ENCODE peak calls at places on chromosome 18, in four cellular contexts. One of them, this sample, is unnamed.

GRCh38 chr18:51425475-51425874 is 228.0 kb upstream of the MEX3C start:
- DNase-seq in colonic mucosa: no peak
- DNase-seq in mammary epithelial cell: peak; percentile 11
- DNase-seq in nephron progenitor cell: no peak
- DNase-seq in this sample: no peak

GRCh38 chr18:13762690-13763439 is 36.4 kb downstream of the RNMT start:
- DNase-seq in colonic mucosa: no peak
- DNase-seq in mammary epithelial cell: no peak
- DNase-seq in nephron progenitor cell: no peak
- DNase-seq in this sample: no peak

GRCh38 chr18:73461780-73462059 is 593.9 kb upstream of the NETO1 start:
- DNase-seq in colonic mucosa: no peak
- DNase-seq in mammary epithelial cell: peak; percentile 3
- DNase-seq in nephron progenitor cell: no peak
- DNase-seq in this sample: no peak

GRCh38 chr18:32010124-32010745 is 8.4 kb upstream of the RNF125 start:
- DNase-seq in colonic mucosa: no peak
- DNase-seq in mammary epithelial cell: peak; percentile 10
- DNase-seq in nephron progenitor cell: no peak
- DNase-seq in this sample: peak; percentile 19

GRCh38 chr18:6146309-6146661 is 251.0 kb upstream of the TMEM200C start:
- DNase-seq in colonic mucosa: no peak
- DNase-seq in mammary epithelial cell: no peak
- DNase-seq in nephron progenitor cell: no peak
- DNase-seq in this sample: no peak

GRCh38 chr18:7946724-7947377 is 379.7 kb downstream of the PTPRM start:
- DNase-seq in colonic mucosa: peak; percentile 44
- DNase-seq in mammary epithelial cell: peak; percentile 71
- DNase-seq in nephron progenitor cell: peak; percentile 22
- DNase-seq in this sample: peak; percentile 64

GRCh38 chr18:56389190-56389589 is 249.2 kb downstream of the TXNL1 start:
- DNase-seq in colonic mucosa: no peak
- DNase-seq in mammary epithelial cell: no peak
- DNase-seq in nephron progenitor cell: no peak
- DNase-seq in this sample: no peak

GRCh38 chr18:44901283-44901682 is 220.6 kb downstream of the SETBP1 start:
- DNase-seq in colonic mucosa: no peak
- DNase-seq in mammary epithelial cell: no peak
- DNase-seq in nephron progenitor cell: no peak
- DNase-seq in this sample: peak; percentile 9

GRCh38 chr18:71707400-71707799 is 836.7 kb downstream of the CBLN2 start:
- DNase-seq in colonic mucosa: no peak
- DNase-seq in mammary epithelial cell: no peak
- DNase-seq in nephron progenitor cell: no peak
- DNase-seq in this sample: no peak

GRCh38 chr18:63067939-63068338 is 251.6 kb downstream of the BCL2 start:
- DNase-seq in colonic mucosa: no peak
- DNase-seq in mammary epithelial cell: peak; percentile 49
- DNase-seq in nephron progenitor cell: no peak
- DNase-seq in this sample: no peak

GRCh38 chr18:24402209-24402785 is 4.7 kb upstream of the OSBPL1A start:
- DNase-seq in colonic mucosa: no peak
- DNase-seq in mammary epithelial cell: no peak
- DNase-seq in nephron progenitor cell: no peak
- DNase-seq in this sample: no peak

GRCh38 chr18:74945774-74946545 is 263.0 kb downstream of the PTGR3 start:
- DNase-seq in colonic mucosa: no peak
- DNase-seq in mammary epithelial cell: no peak
- DNase-seq in nephron progenitor cell: no peak
- DNase-seq in this sample: no peak

GRCh38 chr18:60684843-60685513 is 312.4 kb upstream of the MC4R start:
- DNase-seq in colonic mucosa: no peak
- DNase-seq in mammary epithelial cell: peak; percentile 17
- DNase-seq in nephron progenitor cell: no peak
- DNase-seq in this sample: no peak
- TF ChIP-seq CTCF in colonic mucosa: peak; percentile 39
- TF ChIP-seq CTCF in mammary epithelial cell: peak; percentile 73
- TF ChIP-seq CTCF in nephron progenitor cell: peak; percentile 68
- TF ChIP-seq CTCF in this sample: peak; percentile 41

GRCh38 chr18:12701161-12701560 is 1.4 kb downstream of the CEP76 start:
- DNase-seq in colonic mucosa: no peak
- DNase-seq in mammary epithelial cell: no peak
- DNase-seq in nephron progenitor cell: no peak
- DNase-seq in this sample: no peak

GRCh38 chr18:12703714-12704113 is 872 bp downstream of the PSMG2 start:
- DNase-seq in colonic mucosa: no peak
- DNase-seq in mammary epithelial cell: peak; percentile 17
- DNase-seq in nephron progenitor cell: no peak
- DNase-seq in this sample: no peak

GRCh38 chr18:12702221-12703095 is at the start of the genes CEP76 and PSMG2:
- DNase-seq in colonic mucosa: peak; percentile 86
- DNase-seq in mammary epithelial cell: peak; percentile 87
- DNase-seq in nephron progenitor cell: peak; percentile 90
- DNase-seq in this sample: peak; percentile 86

GRCh38 chr18:12699747-12700146 is 2.8 kb downstream of the CEP76 start:
- DNase-seq in colonic mucosa: no peak
- DNase-seq in mammary epithelial cell: no peak
- DNase-seq in nephron progenitor cell: no peak
- DNase-seq in this sample: no peak

GRCh38 chr18:12703096-12703567 is 290 bp downstream of the PSMG2 start:
- DNase-seq in colonic mucosa: no peak
- DNase-seq in mammary epithelial cell: no peak
- DNase-seq in nephron progenitor cell: no peak
- DNase-seq in this sample: no peak
- TF ChIP-seq CTCF in colonic mucosa: no peak
- TF ChIP-seq CTCF in mammary epithelial cell: no peak
- TF ChIP-seq CTCF in nephron progenitor cell: no peak
- TF ChIP-seq CTCF in this sample: no peak

DNA sequence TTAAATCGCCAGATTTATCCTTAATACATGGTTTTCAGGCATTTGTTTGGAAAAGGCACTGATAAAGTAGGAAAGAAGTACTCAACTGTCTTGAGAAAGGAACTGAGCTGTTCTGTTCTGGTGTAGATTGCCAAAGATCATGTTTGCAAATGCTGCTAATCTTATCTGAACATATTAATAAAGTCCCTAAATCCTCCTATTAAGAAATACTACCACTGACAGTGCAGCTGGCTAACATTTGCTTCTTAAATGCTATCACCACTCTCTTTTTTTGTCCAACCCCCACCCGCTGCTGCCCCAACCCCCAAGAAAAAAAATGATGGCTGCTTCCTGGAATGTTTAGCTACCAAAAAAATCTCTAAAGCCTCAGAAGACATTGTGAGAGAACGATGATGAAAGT is 130.7 kb downstream of the CCBE1 start:
- DNase-seq in colonic mucosa: no peak
- DNase-seq in mammary epithelial cell: no peak
- DNase-seq in nephron progenitor cell: no peak
- DNase-seq in this sample: no peak
- TF ChIP-seq CTCF in colonic mucosa: no peak
- TF ChIP-seq CTCF in mammary epithelial cell: no peak
- TF ChIP-seq CTCF in nephron progenitor cell: no peak
- TF ChIP-seq CTCF in this sample: no peak

DNA sequence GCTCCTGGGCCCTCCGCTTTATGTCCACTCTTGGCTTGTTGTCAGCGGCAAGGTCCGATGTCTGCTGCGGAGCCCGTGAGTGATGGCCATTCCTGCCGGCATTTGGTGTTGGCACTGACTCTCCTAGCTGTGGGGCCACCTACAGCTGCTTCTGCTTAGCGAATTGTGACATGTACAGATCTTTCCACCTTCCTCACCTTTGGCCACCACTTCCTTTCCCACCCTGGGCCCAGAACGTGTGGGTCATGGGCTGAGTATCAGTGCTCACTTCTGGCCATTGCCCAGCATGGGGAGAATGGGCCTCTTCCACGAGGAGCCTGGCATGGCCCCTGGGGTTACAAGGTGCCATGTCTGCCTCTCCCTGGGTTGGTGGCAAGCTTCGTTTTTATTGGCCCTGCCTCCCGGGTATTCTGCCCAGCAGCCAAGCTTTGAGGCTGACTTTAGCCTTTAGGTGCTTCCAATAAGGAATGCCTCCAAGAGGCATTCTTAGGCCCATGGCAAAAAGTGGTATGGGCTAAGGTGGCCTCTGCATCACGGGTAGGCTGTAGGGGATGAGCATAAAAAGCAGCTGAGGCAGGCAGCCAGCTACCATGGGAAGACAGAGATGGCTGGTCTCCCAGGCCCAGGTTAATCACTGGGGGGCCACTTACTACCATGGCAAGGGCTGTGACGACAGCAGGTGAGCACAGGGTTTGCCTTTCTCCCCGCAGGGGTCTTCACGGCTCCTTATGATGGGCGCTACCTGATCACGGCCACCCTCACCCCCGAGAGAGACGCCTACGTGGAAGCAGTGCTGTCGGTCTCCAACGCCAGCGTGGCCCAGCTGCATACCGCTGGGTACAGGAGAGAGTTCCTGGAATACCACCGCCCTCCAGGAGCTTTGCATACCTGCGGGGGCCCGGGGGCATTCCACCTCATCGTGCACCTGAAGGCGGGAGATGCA is 65.8 kb downstream of the EMILIN2 start:
- DNase-seq in colonic mucosa: no peak
- DNase-seq in mammary epithelial cell: no peak
- DNase-seq in nephron progenitor cell: no peak
- DNase-seq in this sample: no peak
- TF ChIP-seq CTCF in colonic mucosa: no peak
- TF ChIP-seq CTCF in mammary epithelial cell: no peak
- TF ChIP-seq CTCF in nephron progenitor cell: no peak
- TF ChIP-seq CTCF in this sample: no peak

DNA sequence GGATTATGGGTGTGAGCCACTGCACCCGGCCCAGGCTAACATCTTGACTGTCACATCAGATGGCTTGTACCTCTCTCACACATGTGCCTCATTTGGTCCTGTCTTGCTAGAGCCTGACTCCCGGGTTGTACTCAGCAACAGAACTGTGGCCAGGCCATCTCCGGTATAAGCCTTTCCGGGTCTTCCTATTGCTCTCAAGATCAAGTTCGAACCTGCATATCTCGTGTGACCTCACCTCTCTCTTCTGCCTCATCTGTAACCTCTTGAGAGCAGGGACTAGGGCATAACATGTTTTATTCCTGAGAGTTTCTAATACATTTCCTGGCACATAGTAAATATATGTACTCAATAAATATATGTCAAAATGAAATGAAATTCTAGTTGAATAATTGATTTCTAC is 114.0 kb downstream of the ACAA2 start:
- DNase-seq in colonic mucosa: no peak
- DNase-seq in mammary epithelial cell: peak; percentile 61
- DNase-seq in nephron progenitor cell: no peak
- DNase-seq in this sample: no peak
- TF ChIP-seq CTCF in colonic mucosa: no peak
- TF ChIP-seq CTCF in mammary epithelial cell: no peak
- TF ChIP-seq CTCF in nephron progenitor cell: no peak
- TF ChIP-seq CTCF in this sample: no peak

DNA sequence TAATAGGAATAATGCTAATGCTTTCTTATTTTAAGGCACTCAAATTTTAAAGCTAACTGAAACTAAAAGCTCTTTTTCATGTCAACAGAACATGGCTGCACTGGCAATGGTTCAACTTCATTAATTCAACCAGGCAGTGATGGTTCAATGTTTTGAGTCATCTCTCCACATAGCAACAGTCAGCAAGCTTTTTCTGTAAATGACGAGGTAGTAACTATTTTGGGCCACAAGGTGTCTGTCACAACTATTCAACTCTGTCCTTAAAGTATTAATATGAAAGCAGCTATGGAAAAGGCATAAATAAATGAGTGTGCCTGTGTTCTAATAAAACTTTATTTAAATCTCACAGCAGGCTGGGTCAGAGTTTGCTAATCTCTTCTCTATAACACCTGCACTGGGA is 1425.6 kb upstream of the PIK3C3 start:
- DNase-seq in colonic mucosa: no peak
- DNase-seq in mammary epithelial cell: peak; percentile 49
- DNase-seq in nephron progenitor cell: no peak
- DNase-seq in this sample: no peak
- TF ChIP-seq CTCF in colonic mucosa: no peak
- TF ChIP-seq CTCF in mammary epithelial cell: peak; percentile 4
- TF ChIP-seq CTCF in nephron progenitor cell: peak; percentile 16
- TF ChIP-seq CTCF in this sample: no peak

DNA sequence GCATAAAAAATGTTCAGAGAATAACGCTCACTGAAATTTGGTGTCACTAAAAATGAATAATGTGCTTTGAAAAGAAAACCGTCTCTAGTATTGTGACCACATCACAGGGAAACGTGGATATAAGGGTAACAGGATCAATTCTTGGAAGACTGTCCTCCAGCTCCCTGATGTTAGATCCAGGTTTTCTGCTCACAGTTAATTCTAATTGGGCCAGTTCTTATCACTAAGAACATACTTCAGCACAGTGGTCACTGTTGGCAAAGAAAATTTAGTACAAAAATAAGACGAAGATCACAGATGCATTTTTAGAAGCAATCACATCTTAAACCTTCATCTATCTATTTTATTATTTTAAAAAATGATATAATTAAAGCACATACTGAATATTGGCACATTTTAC is 57.0 kb upstream of the CD226 start:
- DNase-seq in colonic mucosa: no peak
- DNase-seq in mammary epithelial cell: no peak
- DNase-seq in nephron progenitor cell: no peak
- DNase-seq in this sample: no peak
- TF ChIP-seq CTCF in colonic mucosa: no peak
- TF ChIP-seq CTCF in mammary epithelial cell: no peak
- TF ChIP-seq CTCF in nephron progenitor cell: no peak
- TF ChIP-seq CTCF in this sample: no peak